ENCODE peak calls at places on chromosomes 16 and 17, in four cellular contexts. D is fibroblast of lung, Q is GM12878, X is IMR-90. E is an unnamed sample. For H3K27me3, the result is how much of the 10 kb centered on the place peaks cover.

GRCh38 chr16:1155353-1156110 is 2.6 kb downstream of the CACNA1H start:
- DNase-seq in X (no peak), Q (no peak), D (peak), E (no peak)

GRCh38 chr17:36494674-36495073 is 8.2 kb downstream of the ZNHIT3 start:
- DNase-seq in Q (no peak), X (no peak), D (no peak), E (no peak)

GRCh38 chr16:27264151-27264550 is 4.4 kb downstream of the NSMCE1 start:
- DNase-seq in D (peak), Q (no peak), X (peak), E (no peak)

GRCh38 chr16:66099261-66099660 is 267.2 kb upstream of the CDH5 start:
- DNase-seq in X (no peak), Q (no peak), D (no peak), E (no peak)

GRCh38 chr16:66475232-66475631 is 48.1 kb downstream of the BEAN1 start:
- DNase-seq in D (no peak), X (no peak), Q (no peak), E (no peak)

GRCh38 chr17:300881-301280 is 51.7 kb downstream of the RPH3AL start:
- DNase-seq in X (no peak), Q (no peak), D (no peak), E (no peak)

GRCh38 chr16:49470550-49470949 is 96.9 kb downstream of the C16orf78 start:
- DNase-seq in D (no peak), X (no peak), Q (no peak), E (no peak)

GRCh38 chr16:81697321-81697885 is 81.7 kb upstream of the PLCG2 start:
- DNase-seq in Q (no peak), X (peak), D (peak), E (no peak)

GRCh38 chr16:85858984-85859817 is 39.8 kb upstream of the IRF8 start:
- DNase-seq in D (no peak), X (no peak), Q (no peak), E (no peak)

GRCh38 chr17:66191607-66192377 is at the start of gene CEP112:
- DNase-seq in X (peak), D (peak), Q (no peak), E (peak)

GRCh38 chr16:87062569-87063442 is 254.4 kb downstream of the C16orf95 start:
- DNase-seq in Q (no peak), D (peak), X (peak), E (peak)

GRCh38 chr16:19718624-19718965 is 524 bp downstream of the IQCK start:
- DNase-seq in X (peak), D (peak), Q (no peak), E (no peak)

GRCh38 chr17:70320642-70321345 is 151.5 kb downstream of the KCNJ2 start:
- DNase-seq in Q (no peak), X (peak), D (peak), E (no peak)

GRCh38 chr17:72580321-72581127 is 459.7 kb downstream of the SOX9 start:
- DNase-seq in X (no peak), Q (no peak), D (no peak), E (no peak)

GRCh38 chr17:74417178-74418045 is 14.5 kb upstream of the GPRC5C start:
- DNase-seq in Q (peak), X (no peak), D (peak), E (no peak)

GRCh38 chr16:56327071-56327928 is 98.0 kb downstream of the AMFR start:
- DNase-seq in Q (no peak), X (no peak), D (no peak), E (no peak)

GRCh38 chr16:12178251-12178990 is 201.9 kb downstream of the SNX29 start:
- DNase-seq in D (peak), Q (no peak), X (peak), E (no peak)

GRCh38 chr16:35196313-35196712 is 1736.9 kb downstream of the TP53TG3F start:
- DNase-seq in Q (no peak), X (no peak), D (no peak), E (no peak)

GRCh38 chr17:49696233-49696761 is 11.5 kb downstream of the SLC35B1 start:
- DNase-seq in Q (peak), X (peak), D (peak), E (peak)

GRCh38 chr16:65816556-65816955 is 549.9 kb upstream of the CDH5 start:
- DNase-seq in D (no peak), X (no peak), Q (no peak), E (no peak)

GRCh38 chr16:80231888-80232287 is 308.9 kb upstream of the DYNLRB2 start:
- DNase-seq in Q (peak), X (peak), D (peak), E (peak)

GRCh38 chr16:84553873-84554399 is 49.5 kb upstream of the MEAK7 start:
- DNase-seq in D (no peak), X (no peak), Q (no peak), E (no peak)

GRCh38 chr17:50944054-50944901 is 78.1 kb upstream of the TOB1 start:
- DNase-seq in Q (no peak), X (peak), D (peak), E (peak)

GRCh38 chr17:38660097-38661026 is 14.4 kb downstream of the EPOP start:
- DNase-seq in D (no peak), X (no peak), Q (no peak), E (no peak)

GRCh38 chr16:69726313-69727060 is at the start of gene NQO1:
- DNase-seq in Q (peak), D (peak), X (peak), E (peak)

GRCh38 chr16:77387075-77387474 is 47.8 kb downstream of the ADAMTS18 start:
- DNase-seq in D (peak), Q (no peak), X (no peak), E (no peak)

GRCh38 chr17:70268383-70268782 is 99.1 kb downstream of the KCNJ2 start:
- DNase-seq in D (no peak), Q (no peak), X (no peak), E (no peak)

GRCh38 chr17:50916026-50916707 is 50.0 kb upstream of the TOB1 start:
- DNase-seq in D (no peak), X (peak), Q (no peak), E (no peak)

GRCh38 chr16:85863384-85863774 is 35.6 kb upstream of the IRF8 start:
- DNase-seq in D (peak), Q (no peak), X (no peak), E (no peak)

GRCh38 chr17:2335726-2336214 is 487 bp downstream of the TSR1 start:
- DNase-seq in D (peak), X (no peak), Q (no peak), E (no peak)

GRCh38 chr16:48523415-48524204 is 86.4 kb downstream of the N4BP1 start:
- DNase-seq in X (no peak), D (no peak), Q (no peak), E (no peak)

GRCh38 chr16:88886915-88887521 is 20.6 kb upstream of the PABPN1L start:
- DNase-seq in X (peak), Q (no peak), D (no peak), E (no peak)

GRCh38 chr16:88050952-88051660 is 99.9 kb downstream of the BANP start:
- DNase-seq in Q (no peak), D (no peak), X (no peak), E (no peak)

GRCh38 chr17:19533718-19534561 is at the start of gene SLC47A1:
- DNase-seq in X (no peak), Q (no peak), D (peak), E (peak)

GRCh38 chr16:88527186-88527936 is 42.8 kb upstream of the ZC3H18 start:
- DNase-seq in X (peak), Q (no peak), D (peak), E (peak)

GRCh38 chr16:23105309-23105708 is 43.9 kb downstream of the USP31 start:
- DNase-seq in Q (no peak), D (no peak), X (no peak), E (no peak)

GRCh38 chr16:73768786-73769203 is 527.8 kb upstream of the PSMD7 start:
- DNase-seq in D (no peak), X (no peak), Q (no peak), E (no peak)

GRCh38 chr17:1402268-1402598 is 2.2 kb upstream of the YWHAE start:
- DNase-seq in D (no peak), X (no peak), Q (no peak), E (no peak)

DNA sequence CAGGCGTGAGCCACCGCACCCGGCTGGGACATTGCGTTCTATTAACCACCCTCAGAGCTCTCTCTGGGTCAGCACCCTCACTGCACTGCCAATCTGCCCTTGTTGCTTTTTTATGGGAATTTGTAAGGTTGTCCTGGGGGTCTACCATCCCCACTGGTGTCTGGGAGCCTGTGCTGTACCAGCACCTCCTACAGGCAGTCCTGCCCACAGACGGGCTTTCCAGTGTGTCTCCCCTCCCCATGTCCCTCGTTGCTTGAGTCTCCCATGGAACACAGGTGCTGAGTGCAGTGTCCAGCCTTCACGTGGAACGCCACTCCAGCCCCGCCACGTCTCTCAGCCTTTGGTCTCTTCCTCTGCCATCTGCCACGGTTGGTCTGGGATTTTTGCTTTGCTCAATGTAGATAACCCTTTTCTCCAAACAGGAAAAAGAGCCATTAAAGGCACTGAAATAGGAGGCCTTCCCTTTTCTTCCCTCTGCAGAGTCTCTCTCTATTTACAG is 68.0 kb upstream of the CBX4 start:
- DNase-seq in D (no peak), Q (no peak), X (no peak), E (no peak)
- H3K27me3 ChIP-seq in D (under half), Q (under half), X (under half), E (under half)

DNA sequence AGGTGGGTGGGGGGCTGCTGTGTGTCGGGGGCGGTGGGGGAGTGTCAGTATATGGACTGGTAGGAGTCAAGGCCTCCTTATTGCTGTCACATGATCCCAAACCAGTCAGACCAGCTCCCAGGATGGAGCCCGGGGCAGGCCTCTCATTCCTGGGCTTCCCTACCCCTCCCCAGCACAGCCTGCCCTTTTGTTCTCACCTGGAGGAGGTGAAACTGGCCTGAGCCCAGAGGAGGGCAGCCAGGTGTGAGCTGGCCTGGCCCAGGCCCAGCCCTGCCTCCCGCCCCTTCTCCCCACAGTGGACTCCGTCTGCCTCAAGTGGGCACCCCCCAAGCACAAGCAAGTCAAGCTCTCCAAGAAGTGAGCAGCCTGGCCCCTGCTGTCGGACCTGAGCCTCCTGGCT is 4.6 kb downstream of the PRSS8 start:
- DNase-seq in Q (no peak), D (no peak), X (no peak), E (no peak)
- TF ChIP-seq CTCF in Q (no peak), D (no peak), X (no peak), E (no peak)

GRCh38 chr17:79622776-79623175 is 11.9 kb upstream of the RBFOX3 start:
- DNase-seq in D (no peak), X (no peak), Q (no peak), E (no peak)

GRCh38 chr17:79623786-79624657 is 13.2 kb upstream of the RBFOX3 start:
- DNase-seq in D (no peak), Q (no peak), X (no peak), E (no peak)

GRCh38 chr17:79625706-79626105 is 14.9 kb upstream of the RBFOX3 start:
- DNase-seq in Q (no peak), D (no peak), X (no peak), E (no peak)

GRCh38 chr17:79626156-79626890 is 15.5 kb upstream of the RBFOX3 start:
- DNase-seq in X (no peak), Q (no peak), D (no peak), E (no peak)

GRCh38 chr17:79624658-79625478 is 14.0 kb upstream of the RBFOX3 start:
- DNase-seq in X (no peak), Q (no peak), D (no peak), E (no peak)
- H3K4me3 ChIP-seq in X (no peak), Q (no peak), D (no peak), E (no peak)

DNA sequence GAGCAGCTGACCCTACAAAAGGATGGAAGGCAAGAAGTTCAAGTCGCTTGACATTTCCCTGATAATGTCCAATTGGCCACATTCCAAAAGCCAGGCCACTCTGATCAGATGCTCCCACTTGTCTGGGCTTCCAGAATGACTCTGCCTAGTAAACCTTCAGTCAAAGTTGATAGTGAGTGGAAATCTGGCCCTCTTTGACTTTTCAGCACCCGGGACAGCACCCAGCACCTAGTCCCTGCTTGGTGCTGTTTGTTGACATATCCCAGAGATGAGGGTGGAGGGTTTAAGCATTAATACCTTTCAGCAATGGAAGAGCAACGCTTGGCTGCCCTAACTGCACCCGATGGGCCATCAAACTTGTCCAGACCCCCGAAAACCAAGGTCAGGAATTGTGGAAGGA is 131.3 kb downstream of the AIPL1 start:
- DNase-seq in Q (no peak), D (peak), X (no peak), E (no peak)
- H3K27me3 ChIP-seq in Q (under half), D (under half), X (under half), E (under half)

GRCh38 chr17:7856840-7857723 is at the start of gene NAA38:
- DNase-seq in D (peak), Q (peak), X (peak), E (peak)
- TF ChIP-seq CTCF in D (peak), Q (no peak), X (peak), E (peak)

GRCh38 chr17:45243750-45244149 is 18.1 kb downstream of the SPATA32 start:
- DNase-seq in D (no peak), X (no peak), Q (no peak), E (no peak)

GRCh38 chr17:45238155-45238774 is 16.6 kb downstream of the FMNL1 start:
- DNase-seq in Q (no peak), D (no peak), X (no peak), E (no peak)

GRCh38 chr17:45242015-45242414 is 19.9 kb downstream of the SPATA32 start:
- DNase-seq in X (no peak), D (no peak), Q (no peak), E (no peak)

GRCh38 chr17:45240905-45241314 is 19.2 kb downstream of the FMNL1 start:
- DNase-seq in X (no peak), D (no peak), Q (no peak), E (no peak)

DNA sequence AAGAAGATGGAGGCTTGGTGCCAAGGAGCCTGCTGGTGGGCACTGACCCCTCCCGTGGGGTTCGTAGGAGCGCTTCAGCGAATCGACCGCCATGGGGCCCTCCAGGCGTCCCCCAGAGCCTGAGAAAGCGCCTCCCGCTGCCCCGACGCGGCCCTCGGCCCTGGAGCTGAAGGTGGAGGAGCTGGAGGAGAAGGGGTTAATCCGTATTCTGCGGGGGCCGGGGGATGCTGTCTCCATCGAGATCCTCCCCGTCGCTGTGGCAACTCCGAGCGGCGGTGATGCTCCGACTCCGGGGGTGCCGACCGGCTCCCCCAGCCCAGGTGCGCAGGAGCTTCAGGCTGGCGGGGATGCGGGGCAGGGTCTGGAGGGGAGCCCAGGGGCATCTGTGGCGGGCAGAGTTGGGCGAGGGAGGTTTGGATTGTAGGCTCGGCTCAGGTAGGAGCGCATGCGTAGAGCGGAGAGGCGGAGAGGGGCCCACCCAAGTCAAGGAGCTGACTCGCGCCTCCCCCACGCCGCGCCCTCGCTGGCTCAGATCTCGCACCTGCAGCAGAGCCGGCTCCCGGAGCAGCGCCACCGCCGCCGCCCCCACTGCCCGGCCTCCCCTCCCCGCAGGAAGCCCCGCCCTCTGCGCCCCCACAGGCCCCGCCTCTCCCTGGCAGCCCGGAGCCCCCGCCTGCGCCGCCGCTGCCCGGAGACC is 19.8 kb downstream of the FMNL1 start:
- DNase-seq in X (no peak), D (no peak), Q (no peak), E (no peak)
- H3K4me3 ChIP-seq in X (no peak), D (no peak), Q (no peak), E (no peak)

GRCh38 chr17:58706351-58707140 is 14.1 kb downstream of the RAD51C start:
- DNase-seq in Q (peak), X (no peak), D (peak), E (peak)

GRCh38 chr17:58710948-58711552 is 18.6 kb downstream of the RAD51C start:
- DNase-seq in D (peak), X (peak), Q (no peak), E (no peak)
- H3K27me3 ChIP-seq in D (under half), X (under half), Q (under half), E (under half)